ENCODE peak calls at places on chromosomes 16 and 17, in four cellular contexts. K is ovary, W is pulmonary artery endothelial cell, B is kidney glomerular epithelial cell. L is an unnamed sample.

GRCh38 chr17:60170835-60171752 is 21.3 kb downstream of the CA4 start:
- DNase-seq in W (no peak), K (no peak), B (no peak), L (no peak)

GRCh38 chr17:17514361-17514992 is 18.3 kb upstream of the RASD1 start:
- DNase-seq in K (no peak), B (no peak), W (no peak), L (no peak)

GRCh38 chr16:53945996-53946395 is 242.0 kb downstream of the FTO start:
- DNase-seq in K (no peak), W (peak; percentile 2), B (peak; percentile 31), L (peak; percentile 41)

GRCh38 chr17:80191720-80192265 is 22.0 kb downstream of the CARD14 start:
- DNase-seq in W (no peak), B (no peak), K (no peak), L (no peak)

GRCh38 chr17:49022391-49022941 is 25.3 kb downstream of the IGF2BP1 start:
- DNase-seq in K (no peak), W (peak; percentile 60), B (peak; percentile 57), L (no peak)

GRCh38 chr16:85963746-85964370 is 64.9 kb downstream of the IRF8 start:
- DNase-seq in W (no peak), B (no peak), K (peak; percentile 26), L (no peak)

GRCh38 chr16:1976951-1977874 is 4.1 kb downstream of the NOXO1 start:
- DNase-seq in B (no peak), W (no peak), K (no peak), L (no peak)

GRCh38 chr17:73743802-73744201 is 99.6 kb upstream of the SDK2 start:
- DNase-seq in W (no peak), K (no peak), B (no peak), L (no peak)

GRCh38 chr17:29155235-29155965 is 24.8 kb downstream of the MYO18A start:
- DNase-seq in W (no peak), B (peak; percentile 42), K (no peak), L (no peak)

GRCh38 chr17:57554826-57555635 is 190.1 kb downstream of the CCDC182 start:
- DNase-seq in B (no peak), W (no peak), K (no peak), L (no peak)

GRCh38 chr16:49532243-49532870 is 158.8 kb downstream of the C16orf78 start:
- DNase-seq in W (no peak), B (no peak), K (no peak), L (no peak)

GRCh38 chr17:4247981-4248388 is 15.8 kb downstream of the ANKFY1 start:
- DNase-seq in K (no peak), W (no peak), B (no peak), L (no peak)

GRCh38 chr16:67932462-67932840 is 789 bp upstream of the CTRL start:
- DNase-seq in B (no peak), W (no peak), K (no peak), L (no peak)

GRCh38 chr16:81445926-81446317 is 1.3 kb downstream of the CMIP start:
- DNase-seq in K (no peak), W (no peak), B (no peak), L (no peak)

GRCh38 chr17:62057696-62058095 is 7.4 kb downstream of the MED13 start:
- DNase-seq in B (no peak), K (no peak), W (no peak), L (no peak)

GRCh38 chr16:12403746-12404658 is 399.7 kb downstream of the CPPED1 start:
- DNase-seq in B (no peak), K (no peak), W (peak; percentile 49), L (no peak)

GRCh38 chr16:26542198-26542597 is 524.5 kb upstream of the C16orf82 start:
- DNase-seq in W (no peak), K (no peak), B (no peak), L (no peak)

GRCh38 chr17:33055171-33055611 is 63.5 kb downstream of the SPACA3 start:
- DNase-seq in B (peak; percentile 11), K (no peak), W (no peak), L (no peak)

GRCh38 chr17:67629963-67630320 is 87.8 kb upstream of the NOL11 start:
- DNase-seq in K (no peak), B (peak; percentile 15), W (no peak), L (peak; percentile 25)

GRCh38 chr17:80970044-80970761 is 21.4 kb upstream of the CHMP6 start:
- DNase-seq in K (peak; percentile 47), B (no peak), W (no peak), L (no peak)

GRCh38 chr17:39889200-39889599 is 21.2 kb downstream of the ZPBP2 start:
- DNase-seq in K (no peak), B (no peak), W (no peak), L (no peak)

GRCh38 chr16:66044089-66044488 is 322.4 kb upstream of the CDH5 start:
- DNase-seq in W (no peak), B (no peak), K (no peak), L (no peak)

GRCh38 chr17:48012151-48012520 is 25.5 kb downstream of the COPZ2 start:
- DNase-seq in B (no peak), W (no peak), K (no peak), L (no peak)

GRCh38 chr16:24382929-24383328 is 126.8 kb downstream of the CACNG3 start:
- DNase-seq in W (no peak), B (no peak), K (no peak), L (no peak)

GRCh38 chr16:53457670-53458069 is 23.4 kb downstream of the RBL2 start:
- DNase-seq in W (no peak), B (no peak), K (no peak), L (no peak)

GRCh38 chr17:561118-561517 is 153.5 kb downstream of the VPS53 start:
- DNase-seq in K (no peak), B (peak; percentile 23), W (no peak), L (no peak)

GRCh38 chr17:10653987-10654386 is 3.1 kb downstream of the MYH3 start:
- DNase-seq in K (no peak), W (no peak), B (no peak), L (no peak)

GRCh38 chr16:46914556-46915201 is 30.5 kb downstream of the GPT2 start:
- DNase-seq in K (no peak), W (no peak), B (no peak), L (no peak)